ENCODE peak calls at places on chromosomes 3 and 15, in seven cellular contexts. P is heart left ventricle, Z is endothelial cell, R is WTC11, M is cardiac muscle cell, J is dorsolateral prefrontal cortex, N is GM23338. S is an unnamed sample.

GRCh38 chr3:36701903-36702374 is 62.4 kb downstream of the DCLK3 start:
- DNase-seq in P (no peak), Z (no peak), R (no peak), M (peak), J (no peak), N (no peak), S (no peak)

GRCh38 chr15:31483053-31483923 is 156.7 kb downstream of the KLF13 start:
- DNase-seq in P (no peak), Z (no peak), R (peak), M (peak), J (no peak), N (peak), S (no peak)

GRCh38 chr15:89543389-89543788 is 31.9 kb upstream of the TICRR start:
- DNase-seq in P (no peak), Z (no peak), R (no peak), M (no peak), J (no peak), N (no peak), S (no peak)

GRCh38 chr3:114402852-114403251 is 109.0 kb downstream of the TIGIT start:
- DNase-seq in P (no peak), Z (no peak), R (no peak), M (no peak), J (no peak), N (no peak), S (no peak)

GRCh38 chr3:21750831-21751391 is at the start of gene ZNF385D:
- DNase-seq in P (peak), Z (peak), R (peak), M (peak), J (peak), N (peak), S (peak)

GRCh38 chr15:25717116-25717755 is 145.9 kb downstream of the ATP10A start:
- DNase-seq in P (no peak), Z (no peak), R (no peak), M (peak), J (no peak), N (no peak), S (no peak)

GRCh38 chr15:93244691-93245615 is 155.9 kb upstream of the RGMA start:
- DNase-seq in P (no peak), Z (no peak), R (no peak), M (no peak), J (no peak), N (no peak), S (no peak)

GRCh38 chr15:58501636-58502178 is 69.9 kb downstream of the LIPC start:
- DNase-seq in P (no peak), Z (no peak), R (no peak), M (no peak), J (no peak), N (no peak), S (no peak)

GRCh38 chr3:74009961-74010859 is 385.5 kb upstream of the PDZRN3 start:
- DNase-seq in P (no peak), Z (no peak), R (no peak), M (no peak), J (no peak), N (peak), S (peak)

GRCh38 chr3:155963557-155963956 is 93.1 kb downstream of the GMPS start:
- DNase-seq in P (no peak), Z (no peak), R (no peak), M (peak), J (no peak), N (no peak), S (no peak)

GRCh38 chr15:101568821-101569555 is 79.5 kb upstream of the PCSK6 start:
- DNase-seq in P (no peak), Z (no peak), R (no peak), M (no peak), J (no peak), N (no peak), S (no peak)

GRCh38 chr15:78340243-78341056 is at the start of gene CRABP1:
- DNase-seq in P (no peak), Z (no peak), R (peak), M (no peak), J (no peak), N (peak), S (peak)

GRCh38 chr15:48748535-48748934 is 62.3 kb downstream of the CEP152 start:
- DNase-seq in P (no peak), Z (no peak), R (no peak), M (peak), J (no peak), N (no peak), S (no peak)

GRCh38 chr3:23685484-23686258 is 120.1 kb upstream of the UBE2E1 start:
- DNase-seq in P (no peak), Z (no peak), R (no peak), M (peak), J (no peak), N (peak), S (no peak)

GRCh38 chr3:188177721-188178120 is 23.8 kb downstream of the LPP start:
- DNase-seq in P (no peak), Z (no peak), R (no peak), M (no peak), J (no peak), N (no peak), S (no peak)

GRCh38 chr3:125077864-125078263 is 22.1 kb upstream of the HEG1 start:
- DNase-seq in P (no peak), Z (no peak), R (no peak), M (no peak), J (no peak), N (no peak), S (no peak)

GRCh38 chr15:77032647-77033416 is 37.9 kb downstream of the PSTPIP1 start:
- DNase-seq in P (peak), Z (no peak), R (peak), M (no peak), J (peak), N (no peak), S (no peak)

GRCh38 chr3:186609247-186609868 is 3.5 kb upstream of the AHSG start:
- DNase-seq in P (no peak), Z (no peak), R (no peak), M (peak), J (no peak), N (peak), S (no peak)

GRCh38 chr3:18900994-18901393 is 247.3 kb upstream of the KCNH8 start:
- DNase-seq in P (no peak), Z (no peak), R (no peak), M (peak), J (no peak), N (no peak), S (no peak)

GRCh38 chr3:138509586-138509985 is 75.2 kb downstream of the ESYT3 start:
- DNase-seq in P (no peak), Z (no peak), R (no peak), M (peak), J (no peak), N (no peak), S (no peak)

GRCh38 chr3:9399746-9400145 is 2.3 kb downstream of the SETD5 start:
- DNase-seq in P (peak), Z (peak), R (peak), M (peak), J (no peak), N (peak), S (peak)

GRCh38 chr3:158217992-158218391 is 108.1 kb downstream of the RSRC1 start:
- DNase-seq in P (no peak), Z (no peak), R (no peak), M (no peak), J (no peak), N (no peak), S (peak)

GRCh38 chr15:55993804-55994539 is 560 bp upstream of the NEDD4 start:
- DNase-seq in P (no peak), Z (no peak), R (peak), M (peak), J (no peak), N (peak), S (peak)

GRCh38 chr3:22939349-22939748 is 263.8 kb upstream of the UBE2E2 start:
- DNase-seq in P (no peak), Z (no peak), R (no peak), M (peak), J (no peak), N (no peak), S (no peak)

GRCh38 chr15:80090879-80091503 is 31.5 kb downstream of the ZFAND6 start:
- DNase-seq in P (no peak), Z (no peak), R (no peak), M (no peak), J (no peak), N (no peak), S (no peak)

GRCh38 chr15:73872370-73872769 is 994 bp upstream of the TBC1D21 start:
- DNase-seq in P (no peak), Z (no peak), R (no peak), M (peak), J (no peak), N (no peak), S (no peak)

GRCh38 chr3:157128771-157129671 is 30.9 kb downstream of the CCNL1 start:
- DNase-seq in P (no peak), Z (no peak), R (peak), M (peak), J (no peak), N (peak), S (peak)

GRCh38 chr3:65245133-65246076 is 557.6 kb upstream of the ADAMTS9 start:
- DNase-seq in P (no peak), Z (no peak), R (no peak), M (peak), J (no peak), N (peak), S (no peak)
- TF ChIP-seq CTCF in P (peak), Z (peak), R (no peak), M (peak), J (peak), N (peak), S (peak)

GRCh38 chr3:123446610-123447109 is 2.2 kb downstream of the ADCY5 start:
- DNase-seq in P (no peak), Z (no peak), R (no peak), M (no peak), J (no peak), N (no peak), S (no peak)

GRCh38 chr3:123449092-123449985 is 449 bp upstream of the ADCY5 start:
- DNase-seq in P (peak), Z (peak), R (peak), M (peak), J (peak), N (peak), S (peak)

GRCh38 chr3:123448503-123449091 is at the start of gene ADCY5:
- DNase-seq in P (peak), Z (peak), R (peak), M (no peak), J (no peak), N (peak), S (peak)

GRCh38 chr3:123447416-123447748 is 1.5 kb downstream of the ADCY5 start:
- DNase-seq in P (no peak), Z (no peak), R (no peak), M (no peak), J (no peak), N (no peak), S (no peak)

GRCh38 chr3:123447749-123448502 is 964 bp downstream of the ADCY5 start:
- DNase-seq in P (peak), Z (peak), R (peak), M (no peak), J (no peak), N (peak), S (peak)
- TF ChIP-seq CTCF in P (peak), Z (no peak), R (no peak), M (no peak), J (peak), N (peak), S (peak)

DNA sequence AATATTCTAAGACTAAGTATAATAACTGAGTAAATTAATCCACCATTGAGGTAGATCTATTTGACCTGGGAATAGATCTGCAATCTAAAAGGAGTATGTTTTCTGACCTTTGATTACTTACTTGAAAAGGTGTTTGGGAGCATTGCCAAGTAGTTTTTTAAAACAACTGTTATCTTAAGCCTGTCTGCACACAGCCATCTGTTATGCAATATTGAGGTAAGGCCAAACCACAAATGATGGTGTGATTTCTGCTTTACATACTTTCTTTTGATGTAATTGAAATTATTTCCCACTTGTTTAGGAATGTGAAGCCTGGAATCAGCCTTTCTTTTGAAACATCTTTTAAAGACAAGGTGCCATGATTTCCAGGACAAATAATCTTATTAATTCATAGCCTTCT is 274.0 kb downstream of the BBX start:
- DNase-seq in P (no peak), Z (no peak), R (no peak), M (peak), J (no peak), N (no peak), S (no peak)
- TF ChIP-seq CTCF in P (no peak), Z (no peak), R (no peak), M (no peak), J (no peak), N (no peak), S (no peak)

DNA sequence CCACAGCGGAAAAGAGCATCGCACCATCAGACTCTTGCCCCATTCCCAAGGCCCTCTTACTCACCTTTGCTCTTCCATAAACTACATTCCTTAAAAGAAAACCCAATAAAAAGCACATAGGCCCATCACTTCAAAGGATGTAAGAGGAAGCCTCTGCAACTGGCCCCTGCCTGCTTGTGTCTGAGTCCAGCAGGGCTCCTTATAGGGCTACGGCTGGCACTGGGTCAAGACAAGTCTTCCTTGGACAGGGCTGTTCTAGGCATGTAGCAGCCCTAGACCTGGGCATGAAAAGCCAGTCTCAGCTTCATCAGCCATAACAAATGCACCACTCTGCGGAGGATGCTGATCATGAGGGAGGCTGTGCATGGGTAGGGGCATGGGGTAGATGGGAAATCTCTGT is 218.3 kb downstream of the NTRK3 start:
- DNase-seq in P (no peak), Z (no peak), R (no peak), M (no peak), J (no peak), N (no peak), S (no peak)
- TF ChIP-seq CTCF in P (no peak), Z (no peak), R (no peak), M (no peak), J (no peak), N (no peak), S (no peak)

DNA sequence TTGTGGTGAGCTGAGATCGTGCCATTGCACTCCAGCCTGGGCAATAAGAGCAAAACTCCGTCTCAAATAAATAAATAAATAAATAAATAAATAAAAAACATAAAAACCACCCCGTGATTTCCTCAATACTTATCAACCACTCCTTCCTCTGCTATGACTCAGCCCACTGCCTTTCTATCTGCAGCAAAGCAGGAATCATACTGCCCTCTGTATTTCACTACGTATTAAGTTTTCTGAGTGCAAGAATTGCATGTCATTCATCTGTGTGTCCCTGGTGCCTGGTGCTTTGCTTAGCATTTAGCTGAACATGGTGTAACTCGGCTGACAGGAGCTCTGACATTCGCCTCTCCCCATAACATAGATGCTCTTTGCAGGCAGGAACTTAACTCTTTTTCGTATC is 7.1 kb downstream of the LSG1 start:
- DNase-seq in P (no peak), Z (no peak), R (no peak), M (peak), J (no peak), N (no peak), S (no peak)
- TF ChIP-seq CTCF in P (no peak), Z (no peak), R (no peak), M (peak), J (no peak), N (no peak), S (no peak)